ENCODE peak calls at places on chromosomes 11 and 22, in eight cellular contexts. T is MM.1S, N is transverse colon, L is neural progenitor cell, M is H9, U is OCI-LY7, C is GM12878, D is iPS DF 6.9. Z is an unnamed sample. For H3K4me1, the result is how much of the 10 kb centered on the place peaks cover.

GRCh38 chr11:67275606-67276409 is 9.5 kb downstream of the GRK2 start:
- DNase-seq in C (no peak), L (no peak), T (no peak), D (no peak), M (no peak), N (no peak), U (peak), Z (peak)

GRCh38 chr11:100759106-100759505 is 72.0 kb downstream of the ARHGAP42 start:
- DNase-seq in N (no peak), T (no peak), L (no peak), U (no peak), M (no peak), C (no peak), D (no peak), Z (peak)

GRCh38 chr11:123483058-123483457 is 53.0 kb downstream of the GRAMD1B start:
- DNase-seq in C (no peak), D (no peak), L (no peak), U (no peak), N (no peak), T (no peak), M (no peak), Z (no peak)

GRCh38 chr11:74636633-74637184 is 44.3 kb downstream of the POLD3 start:
- DNase-seq in U (no peak), D (no peak), N (no peak), L (no peak), T (no peak), M (no peak), C (no peak), Z (no peak)

GRCh38 chr11:65378928-65379638 is 3.4 kb downstream of the SLC25A45 start:
- DNase-seq in T (no peak), U (no peak), L (no peak), C (no peak), N (no peak), M (no peak), D (no peak), Z (no peak)

GRCh38 chr11:116326146-116326545 is 446.6 kb downstream of the BUD13 start:
- DNase-seq in M (peak), N (no peak), C (no peak), L (no peak), D (no peak), U (no peak), T (no peak), Z (no peak)

GRCh38 chr11:64286801-64287159 is 1.1 kb downstream of the GPR137 start:
- DNase-seq in N (no peak), C (no peak), T (no peak), D (no peak), L (no peak), U (no peak), M (no peak), Z (no peak)

GRCh38 chr22:48577014-48577690 is 1250.5 kb downstream of the BRD1 start:
- DNase-seq in D (no peak), M (peak), N (no peak), U (no peak), C (no peak), T (no peak), L (peak), Z (no peak)

GRCh38 chr22:23581252-23581634 is 1.2 kb upstream of the IGLL1 start:
- DNase-seq in U (no peak), M (no peak), N (no peak), T (no peak), D (no peak), C (no peak), L (no peak), Z (no peak)

GRCh38 chr11:132312616-132313210 is 942.3 kb downstream of the NTM start:
- DNase-seq in T (no peak), L (peak), U (peak), N (no peak), D (peak), M (peak), C (no peak), Z (no peak)

GRCh38 chr11:7592706-7593105 is 78.9 kb downstream of the PPFIBP2 start:
- DNase-seq in D (no peak), L (no peak), T (peak), C (no peak), U (no peak), N (no peak), M (no peak), Z (no peak)

GRCh38 chr11:57646756-57647303 is 2.9 kb downstream of the YPEL4 start:
- DNase-seq in L (no peak), D (no peak), N (no peak), U (no peak), C (no peak), T (no peak), M (peak), Z (no peak)

GRCh38 chr11:56196705-56197104 is 20.3 kb downstream of the OR5J2 start:
- DNase-seq in D (no peak), L (no peak), U (no peak), C (no peak), M (no peak), N (no peak), T (no peak), Z (no peak)

GRCh38 chr11:19605500-19606371 is 106.9 kb upstream of the NAV2 start:
- DNase-seq in D (no peak), T (no peak), M (no peak), U (no peak), L (peak), C (no peak), N (no peak), Z (no peak)

GRCh38 chr11:44708063-44708462 is 18.7 kb upstream of the TSPAN18 start:
- DNase-seq in U (no peak), D (no peak), N (no peak), L (no peak), T (no peak), M (no peak), C (no peak), Z (no peak)

GRCh38 chr11:96136623-96137313 is 206.2 kb downstream of the MAML2 start:
- DNase-seq in L (no peak), M (no peak), U (no peak), N (no peak), C (no peak), D (no peak), T (no peak), Z (no peak)

GRCh38 chr11:108852701-108853100 is 187.8 kb downstream of the DDX10 start:
- DNase-seq in N (no peak), M (no peak), C (no peak), D (no peak), L (no peak), U (no peak), T (no peak), Z (no peak)

GRCh38 chr22:20130739-20131592 is 638 bp upstream of the ZDHHC8 start:
- DNase-seq in L (peak), T (peak), M (peak), C (no peak), N (peak), U (no peak), D (no peak), Z (peak)

GRCh38 chr11:130214861-130215530 is 55.4 kb downstream of the ST14 start:
- DNase-seq in C (no peak), T (no peak), N (no peak), D (no peak), M (no peak), U (no peak), L (no peak), Z (no peak)

GRCh38 chr11:27204527-27204926 is 158.5 kb downstream of the CCDC34 start:
- DNase-seq in L (no peak), U (peak), T (peak), D (no peak), M (peak), N (peak), C (no peak), Z (peak)

GRCh38 chr22:20965888-20966855 is 883 bp upstream of the AIFM3 start:
- DNase-seq in T (no peak), N (peak), M (no peak), C (no peak), L (no peak), U (no peak), D (no peak), Z (peak)

GRCh38 chr11:96329419-96329818 is 13.6 kb downstream of the MAML2 start:
- DNase-seq in D (no peak), M (no peak), T (no peak), C (no peak), U (no peak), N (no peak), L (no peak), Z (no peak)

GRCh38 chr11:63523151-63523550 is 13.5 kb upstream of the PLAAT4 start:
- DNase-seq in L (no peak), D (no peak), M (no peak), C (no peak), T (no peak), N (no peak), U (no peak), Z (no peak)

GRCh38 chr22:49934144-49934890 is 15.9 kb downstream of the CRELD2 start:
- DNase-seq in M (no peak), D (no peak), T (no peak), U (no peak), C (no peak), N (peak), L (no peak), Z (peak)

GRCh38 chr11:100969008-100969407 is 160.6 kb downstream of the PGR start:
- DNase-seq in L (no peak), M (no peak), U (no peak), T (no peak), C (no peak), N (no peak), D (no peak), Z (no peak)

GRCh38 chr11:2210366-2211112 is 38.9 kb upstream of the TH start:
- DNase-seq in U (no peak), M (peak), N (peak), D (no peak), L (no peak), T (no peak), C (no peak), Z (no peak)

GRCh38 chr11:57885298-57886035 is 123.9 kb downstream of the CTNND1 start:
- DNase-seq in L (peak), N (no peak), U (no peak), D (no peak), T (no peak), C (no peak), M (no peak), Z (no peak)

GRCh38 chr22:20550851-20551744 is 43.7 kb downstream of the MED15 start:
- DNase-seq in U (no peak), D (no peak), C (peak), M (peak), L (peak), N (no peak), T (no peak), Z (peak)

GRCh38 chr11:19116315-19116970 is 525 bp upstream of the ZDHHC13 start:
- DNase-seq in M (no peak), C (peak), T (no peak), L (peak), N (no peak), D (no peak), U (peak), Z (no peak)

GRCh38 chr11:75520688-75521087 is 5.1 kb downstream of the GDPD5 start:
- DNase-seq in D (no peak), C (no peak), N (no peak), U (no peak), M (no peak), L (no peak), T (no peak), Z (no peak)

GRCh38 chr11:10908215-10908990 is 50.5 kb upstream of the ZBED5 start:
- DNase-seq in U (no peak), N (no peak), T (no peak), D (no peak), L (no peak), M (peak), C (no peak), Z (no peak)

GRCh38 chr22:22397292-22397870 is 111.2 kb downstream of the ZNF280B start:
- DNase-seq in C (no peak), D (no peak), N (no peak), U (peak), M (no peak), L (peak), T (no peak), Z (no peak)

GRCh38 chr11:44325698-44326097 is 15.8 kb upstream of the ALX4 start:
- DNase-seq in L (no peak), D (no peak), U (no peak), M (no peak), N (no peak), C (no peak), T (no peak), Z (no peak)

GRCh38 chr11:73229321-73230275 is 11.5 kb downstream of the P2RY2 start:
- DNase-seq in C (no peak), T (no peak), D (no peak), L (no peak), U (no peak), M (peak), N (peak), Z (no peak)

GRCh38 chr22:48827904-48828555 is 999.6 kb downstream of the BRD1 start:
- DNase-seq in L (no peak), C (no peak), M (no peak), U (no peak), N (no peak), D (no peak), T (no peak), Z (no peak)

GRCh38 chr11:3073029-3073435 is 15.8 kb upstream of the CARS1 start:
- DNase-seq in U (no peak), L (no peak), C (no peak), D (no peak), T (no peak), N (no peak), M (no peak), Z (no peak)

GRCh38 chr22:32622762-32623147 is 148.1 kb downstream of the FBXO7 start:
- DNase-seq in C (no peak), N (no peak), L (peak), M (no peak), D (no peak), U (no peak), T (no peak), Z (no peak)

GRCh38 chr22:32621656-32622003 is 147.0 kb downstream of the FBXO7 start:
- DNase-seq in D (no peak), T (no peak), N (no peak), M (no peak), U (no peak), L (no peak), C (no peak), Z (no peak)

GRCh38 chr22:32623943-32624342 is 149.3 kb downstream of the FBXO7 start:
- DNase-seq in N (peak), U (no peak), T (no peak), D (no peak), C (no peak), M (no peak), L (no peak), Z (no peak)

GRCh38 chr22:32620992-32621391 is 146.4 kb downstream of the FBXO7 start:
- DNase-seq in U (no peak), N (no peak), D (no peak), T (no peak), M (no peak), C (no peak), L (no peak), Z (no peak)

GRCh38 chr22:32622004-32622761 is 147.6 kb downstream of the FBXO7 start:
- DNase-seq in C (no peak), T (no peak), L (peak), U (no peak), D (peak), M (peak), N (peak), Z (peak)
- H3K4me1 ChIP-seq in C (under half), T (under half), L (under half), U (under half), D (under half), M (under half), N (under half), Z (under half)

GRCh38 chr22:42642801-42643631 is 2.6 kb upstream of the ATP5MGL start:
- DNase-seq in C (no peak), D (no peak), N (no peak), T (no peak), U (no peak), M (no peak), L (peak), Z (no peak)
- H3K4me1 ChIP-seq in C (under half), D (under half), N (half or more), T (under half), U (under half), M (under half), L (under half), Z (half or more)

DNA sequence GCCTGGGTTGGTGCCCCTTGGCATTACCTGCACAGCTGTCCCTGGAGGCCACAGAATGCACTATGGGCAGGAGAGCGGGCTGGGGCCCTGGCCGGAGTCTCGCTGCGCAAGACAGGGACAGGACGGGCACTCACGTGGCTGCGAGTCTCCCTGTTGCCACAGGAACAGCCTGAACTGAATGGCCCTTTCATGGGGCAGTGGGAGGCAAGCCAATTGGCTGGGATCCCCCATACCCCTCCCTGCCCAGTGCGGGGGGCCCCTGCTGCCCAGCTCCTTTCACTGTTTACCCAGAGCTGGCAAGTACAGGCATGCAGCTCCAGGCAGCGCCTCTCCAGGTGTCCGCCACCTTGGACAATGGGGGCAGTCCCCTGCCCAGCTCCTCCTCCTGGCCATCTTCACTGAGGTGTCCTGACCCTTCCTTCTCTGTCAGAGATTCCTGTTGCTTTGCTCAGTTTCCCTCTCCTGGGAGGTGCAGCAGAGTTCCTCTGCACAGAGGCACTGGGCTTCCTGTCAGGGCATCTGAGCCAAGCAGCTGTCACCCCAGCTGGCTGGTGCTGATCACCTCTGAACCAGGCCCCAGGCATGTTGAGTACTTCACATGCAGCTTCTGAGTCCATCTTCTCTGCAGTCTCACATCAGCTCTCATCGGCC is 5.2 kb downstream of the USP2 start:
- DNase-seq in U (peak), T (no peak), M (no peak), C (no peak), L (peak), N (no peak), D (no peak), Z (no peak)
- H3K4me1 ChIP-seq in U (half or more), T (under half), M (under half), C (under half), L (half or more), N (under half), D (under half), Z (under half)

DNA sequence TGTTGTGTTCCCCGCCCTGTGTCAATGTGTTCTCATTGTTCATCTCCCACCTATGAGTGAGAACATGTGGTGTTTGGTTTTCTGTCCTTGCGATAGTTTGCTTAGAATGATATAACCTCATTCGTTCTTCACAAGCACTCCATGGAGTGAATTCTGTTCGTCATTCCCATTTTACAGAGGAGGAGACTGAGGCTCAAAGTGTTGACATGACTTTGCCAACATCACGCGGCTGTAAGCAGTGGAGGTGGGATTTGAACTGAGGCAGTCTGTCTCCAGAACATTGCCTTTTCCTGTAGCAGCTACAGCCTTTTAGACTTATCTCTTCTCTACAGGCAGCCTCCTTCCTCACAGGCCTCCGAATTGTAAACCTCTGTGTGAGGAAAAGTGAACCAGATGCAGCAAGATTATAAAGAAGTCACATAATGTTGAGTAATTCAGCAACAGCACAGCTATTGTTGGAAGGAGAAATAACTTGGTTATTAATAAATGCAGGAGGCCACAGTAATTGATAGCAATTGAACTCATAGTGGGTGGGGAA is 74.6 kb downstream of the MYO18B start:
- DNase-seq in C (no peak), N (no peak), D (no peak), U (no peak), M (no peak), T (no peak), L (no peak), Z (no peak)
- H3K4me1 ChIP-seq in C (under half), N (under half), D (under half), U (under half), M (under half), T (under half), L (under half), Z (under half)

GRCh38 chr22:46775364-46775758 is 12.9 kb downstream of the TBC1D22A start:
- DNase-seq in D (no peak), N (no peak), C (no peak), M (no peak), T (no peak), U (peak), L (no peak), Z (peak)
- H3K4me1 ChIP-seq in D (under half), N (under half), C (half or more), M (under half), T (under half), U (half or more), L (under half), Z (under half)

DNA sequence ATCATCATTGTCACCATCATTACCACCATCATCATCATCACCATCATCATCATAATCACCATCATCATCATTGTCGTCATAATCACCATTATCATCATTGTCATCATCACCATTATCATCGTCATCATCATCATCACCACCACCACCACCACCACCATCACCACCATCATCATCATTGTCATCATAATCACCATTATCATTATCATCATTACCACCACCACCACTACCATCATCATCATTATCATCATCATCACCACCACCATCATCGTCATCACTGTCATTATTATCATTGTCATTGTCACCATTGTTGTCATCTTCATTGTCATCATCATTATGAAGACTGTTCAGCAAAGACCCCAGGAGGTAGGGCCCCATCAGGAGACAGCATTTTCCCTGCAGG is 33.3 kb downstream of the SMIM38 start:
- DNase-seq in T (no peak), D (no peak), N (no peak), L (no peak), M (no peak), C (no peak), U (no peak), Z (no peak)
- H3K4me1 ChIP-seq in T (under half), D (under half), N (under half), L (under half), M (under half), C (under half), U (under half), Z (under half)

GRCh38 chr11:61493832-61494231 is 14.7 kb upstream of the LRRC10B start:
- DNase-seq in D (no peak), T (no peak), C (no peak), L (no peak), M (no peak), U (no peak), N (no peak), Z (no peak)
- H3K4me1 ChIP-seq in D (under half), T (under half), C (under half), L (under half), M (under half), U (under half), N (under half), Z (under half)

Z was measured in mucosa of descending colon.